ENCODE peak calls at places on chromosomes 1 and 21, in five cellular contexts. One of them, this sample, is unnamed.

GRCh38 chr1:94949681-94950661 is 23.1 kb upstream of the CNN3 start:
- DNase-seq in stimulated activated CD4-positive, alpha-beta T cell treated with anti-CD3 and anti-CD28 coated beads, Interleukin-1b, Interleukin-23, amount 100 ng/mL, for 4 hours: no peak
- DNase-seq in COR-L47: peak; percentile 73
- DNase-seq in CD4-positive, alpha-beta T cell: no peak
- DNase-seq in mucosa of descending colon: no peak
- DNase-seq in this sample: no peak

GRCh38 chr21:43207043-43207315 is 38.2 kb downstream of the CRYAA start:
- DNase-seq in stimulated activated CD4-positive, alpha-beta T cell treated with anti-CD3 and anti-CD28 coated beads, Interleukin-1b, Interleukin-23, amount 100 ng/mL, for 4 hours: no peak
- DNase-seq in COR-L47: no peak
- DNase-seq in CD4-positive, alpha-beta T cell: no peak
- DNase-seq in mucosa of descending colon: peak; percentile 9
- DNase-seq in this sample: no peak

GRCh38 chr1:157105988-157106812 is 6.6 kb upstream of the ETV3L start:
- DNase-seq in stimulated activated CD4-positive, alpha-beta T cell treated with anti-CD3 and anti-CD28 coated beads, Interleukin-1b, Interleukin-23, amount 100 ng/mL, for 4 hours: no peak
- DNase-seq in COR-L47: no peak
- DNase-seq in CD4-positive, alpha-beta T cell: no peak
- DNase-seq in mucosa of descending colon: no peak
- DNase-seq in this sample: peak; percentile 20

GRCh38 chr1:151368000-151368744 is 4.3 kb downstream of the SELENBP1 start:
- DNase-seq in stimulated activated CD4-positive, alpha-beta T cell treated with anti-CD3 and anti-CD28 coated beads, Interleukin-1b, Interleukin-23, amount 100 ng/mL, for 4 hours: no peak
- DNase-seq in COR-L47: no peak
- DNase-seq in CD4-positive, alpha-beta T cell: no peak
- DNase-seq in mucosa of descending colon: peak; percentile 25
- DNase-seq in this sample: no peak

GRCh38 chr1:9315411-9316079 is 22.9 kb downstream of the SPSB1 start:
- DNase-seq in stimulated activated CD4-positive, alpha-beta T cell treated with anti-CD3 and anti-CD28 coated beads, Interleukin-1b, Interleukin-23, amount 100 ng/mL, for 4 hours: no peak
- DNase-seq in COR-L47: no peak
- DNase-seq in CD4-positive, alpha-beta T cell: no peak
- DNase-seq in mucosa of descending colon: peak; percentile 31
- DNase-seq in this sample: no peak

GRCh38 chr1:98482611-98483010 is 178.9 kb upstream of the SNX7 start:
- DNase-seq in stimulated activated CD4-positive, alpha-beta T cell treated with anti-CD3 and anti-CD28 coated beads, Interleukin-1b, Interleukin-23, amount 100 ng/mL, for 4 hours: no peak
- DNase-seq in COR-L47: no peak
- DNase-seq in CD4-positive, alpha-beta T cell: no peak
- DNase-seq in mucosa of descending colon: no peak
- DNase-seq in this sample: no peak

GRCh38 chr1:201726700-201727099 is 102.3 kb upstream of the IPO9 start:
- DNase-seq in stimulated activated CD4-positive, alpha-beta T cell treated with anti-CD3 and anti-CD28 coated beads, Interleukin-1b, Interleukin-23, amount 100 ng/mL, for 4 hours: no peak
- DNase-seq in COR-L47: no peak
- DNase-seq in CD4-positive, alpha-beta T cell: no peak
- DNase-seq in mucosa of descending colon: no peak
- DNase-seq in this sample: no peak

GRCh38 chr21:42699196-42699595 is 45.8 kb downstream of the PDE9A start:
- DNase-seq in stimulated activated CD4-positive, alpha-beta T cell treated with anti-CD3 and anti-CD28 coated beads, Interleukin-1b, Interleukin-23, amount 100 ng/mL, for 4 hours: no peak
- DNase-seq in COR-L47: no peak
- DNase-seq in CD4-positive, alpha-beta T cell: no peak
- DNase-seq in mucosa of descending colon: no peak
- DNase-seq in this sample: no peak

GRCh38 chr1:40567819-40568218 is 36.4 kb downstream of the ZNF684 start:
- DNase-seq in stimulated activated CD4-positive, alpha-beta T cell treated with anti-CD3 and anti-CD28 coated beads, Interleukin-1b, Interleukin-23, amount 100 ng/mL, for 4 hours: no peak
- DNase-seq in COR-L47: no peak
- DNase-seq in CD4-positive, alpha-beta T cell: no peak
- DNase-seq in mucosa of descending colon: no peak
- DNase-seq in this sample: no peak

GRCh38 chr1:218942421-218942820 is 231.3 kb upstream of the LYPLAL1 start:
- DNase-seq in stimulated activated CD4-positive, alpha-beta T cell treated with anti-CD3 and anti-CD28 coated beads, Interleukin-1b, Interleukin-23, amount 100 ng/mL, for 4 hours: no peak
- DNase-seq in COR-L47: no peak
- DNase-seq in CD4-positive, alpha-beta T cell: no peak
- DNase-seq in mucosa of descending colon: no peak
- DNase-seq in this sample: no peak

GRCh38 chr21:15224346-15225086 is 159.7 kb upstream of the NRIP1 start:
- DNase-seq in stimulated activated CD4-positive, alpha-beta T cell treated with anti-CD3 and anti-CD28 coated beads, Interleukin-1b, Interleukin-23, amount 100 ng/mL, for 4 hours: no peak
- DNase-seq in COR-L47: no peak
- DNase-seq in CD4-positive, alpha-beta T cell: no peak
- DNase-seq in mucosa of descending colon: no peak
- DNase-seq in this sample: no peak

GRCh38 chr1:152878042-152878441 is at the start of gene SMCP:
- DNase-seq in stimulated activated CD4-positive, alpha-beta T cell treated with anti-CD3 and anti-CD28 coated beads, Interleukin-1b, Interleukin-23, amount 100 ng/mL, for 4 hours: no peak
- DNase-seq in COR-L47: no peak
- DNase-seq in CD4-positive, alpha-beta T cell: no peak
- DNase-seq in mucosa of descending colon: no peak
- DNase-seq in this sample: no peak

GRCh38 chr1:85494957-85495266 is 30.0 kb upstream of the DDAH1 start:
- DNase-seq in stimulated activated CD4-positive, alpha-beta T cell treated with anti-CD3 and anti-CD28 coated beads, Interleukin-1b, Interleukin-23, amount 100 ng/mL, for 4 hours: no peak
- DNase-seq in COR-L47: no peak
- DNase-seq in CD4-positive, alpha-beta T cell: no peak
- DNase-seq in mucosa of descending colon: no peak
- DNase-seq in this sample: no peak

GRCh38 chr1:50860702-50861101 is 99.4 kb downstream of the FAF1 start:
- DNase-seq in stimulated activated CD4-positive, alpha-beta T cell treated with anti-CD3 and anti-CD28 coated beads, Interleukin-1b, Interleukin-23, amount 100 ng/mL, for 4 hours: no peak
- DNase-seq in COR-L47: no peak
- DNase-seq in CD4-positive, alpha-beta T cell: no peak
- DNase-seq in mucosa of descending colon: no peak
- DNase-seq in this sample: no peak